ENCODE peak calls at places on chromosomes 11 and 22, in six cellular contexts. A is neuronal stem cell, J is H1, B is trophoblast cell, Y is H9, G is mesenchymal stem cell. D is an unnamed sample.

GRCh38 chr22:44538071-44538470 is 40.0 kb upstream of the RTL6 start:
- DNase-seq in A (no peak), J (no peak), B (peak), Y (no peak), G (peak), D (peak)

GRCh38 chr11:72755794-72756285 is 3.6 kb upstream of the ARAP1 start:
- DNase-seq in A (no peak), J (no peak), B (no peak), Y (no peak), G (no peak), D (no peak)

GRCh38 chr22:49297871-49298721 is 529.6 kb downstream of the BRD1 start:
- DNase-seq in A (no peak), J (peak), B (no peak), Y (peak), G (no peak), D (no peak)

GRCh38 chr22:39808087-39808486 is 85.5 kb downstream of the ENTHD1 start:
- DNase-seq in A (no peak), J (peak), B (peak), Y (peak), G (no peak), D (peak)

GRCh38 chr11:20065040-20065805 is 95.1 kb downstream of the DBX1 start:
- DNase-seq in A (no peak), J (no peak), B (peak), Y (no peak), G (no peak), D (no peak)

GRCh38 chr11:76752321-76753175 is 30.6 kb upstream of the TSKU start:
- DNase-seq in A (no peak), J (no peak), B (peak), Y (no peak), G (peak), D (peak)

GRCh38 chr11:10459029-10459970 is 4.2 kb downstream of the AMPD3 start:
- DNase-seq in A (no peak), J (peak), B (no peak), Y (peak), G (peak), D (no peak)

GRCh38 chr11:69538840-69539239 is 57.4 kb downstream of the LINC01488 start:
- DNase-seq in A (no peak), J (no peak), B (no peak), Y (no peak), G (no peak), D (no peak)

GRCh38 chr11:8341966-8342365 is 78.3 kb upstream of the LMO1 start:
- DNase-seq in A (no peak), J (no peak), B (no peak), Y (no peak), G (no peak), D (no peak)

DNA sequence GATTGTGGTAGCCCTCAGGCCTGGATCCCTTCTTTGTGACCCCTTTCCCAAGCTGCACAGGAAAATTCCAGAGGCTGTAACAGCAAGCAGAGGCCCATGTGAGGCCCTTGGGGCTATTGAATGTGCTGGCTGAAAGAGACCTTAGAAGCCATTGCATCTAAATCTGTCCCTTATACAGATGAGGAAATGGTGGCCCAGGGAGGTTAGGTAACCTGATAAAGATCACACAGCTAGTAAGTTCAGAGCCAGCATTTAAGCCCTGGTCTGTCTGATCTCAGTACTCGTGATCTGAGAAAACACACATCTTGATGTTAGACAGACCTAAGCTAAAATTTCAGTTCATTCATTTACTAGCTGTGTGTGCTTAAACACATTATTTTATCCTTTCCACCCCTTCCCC is 115.9 kb upstream of the TBCEL start:
- DNase-seq in A (no peak), J (no peak), B (peak), Y (no peak), G (no peak), D (no peak)
- H4K91ac ChIP-seq in A (no peak), J (no peak), B (no peak), Y (no peak), G (no peak), D (no peak)

GRCh38 chr22:19930537-19931486 is 10.8 kb upstream of the COMT start:
- DNase-seq in A (no peak), J (no peak), B (no peak), Y (no peak), G (no peak), D (peak)
- H4K91ac ChIP-seq in A (no peak), J (no peak), B (no peak), Y (no peak), G (no peak), D (peak)

GRCh38 chr11:132535830-132536229 is 996.5 kb downstream of the OPCML start:
- DNase-seq in A (no peak), J (no peak), B (no peak), Y (no peak), G (no peak), D (no peak)
- H4K91ac ChIP-seq in A (no peak), J (no peak), B (no peak), Y (no peak), G (no peak), D (no peak)

GRCh38 chr11:115605397-115606222 is 101.4 kb upstream of the CADM1 start:
- DNase-seq in A (no peak), J (no peak), B (no peak), Y (no peak), G (peak), D (no peak)

GRCh38 chr11:115610908-115611307 is 106.7 kb upstream of the CADM1 start:
- DNase-seq in A (no peak), J (no peak), B (no peak), Y (no peak), G (no peak), D (no peak)

GRCh38 chr11:115608976-115609375 is 104.8 kb upstream of the CADM1 start:
- DNase-seq in A (no peak), J (no peak), B (no peak), Y (no peak), G (no peak), D (no peak)

GRCh38 chr11:115606223-115607220 is 102.3 kb upstream of the CADM1 start:
- DNase-seq in A (no peak), J (no peak), B (no peak), Y (no peak), G (peak), D (peak)

GRCh38 chr11:115607621-115608191 is 103.5 kb upstream of the CADM1 start:
- DNase-seq in A (no peak), J (no peak), B (no peak), Y (no peak), G (peak), D (no peak)
- H4K91ac ChIP-seq in A (no peak), J (no peak), B (no peak), Y (no peak), G (no peak), D (no peak)

DNA sequence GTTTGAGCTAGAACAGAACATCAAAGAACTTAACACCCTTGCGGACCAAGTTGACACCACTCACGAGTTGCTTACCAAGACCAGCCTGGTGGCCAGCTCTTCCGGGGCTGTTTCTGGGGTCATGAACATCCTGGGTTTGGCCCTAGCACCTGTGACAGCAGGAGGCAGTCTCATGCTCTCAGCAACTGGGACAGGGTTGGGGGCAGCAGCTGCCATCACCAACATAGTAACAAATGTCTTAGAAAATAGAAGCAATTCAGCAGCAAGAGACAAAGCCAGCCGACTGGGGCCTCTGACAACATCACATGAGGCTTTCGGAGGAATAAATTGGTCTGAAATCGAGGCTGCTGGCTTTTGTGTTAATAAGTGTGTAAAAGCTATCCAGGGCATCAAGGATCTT is 8.7 kb downstream of the APOL5 start:
- DNase-seq in A (no peak), J (no peak), B (no peak), Y (no peak), G (no peak), D (no peak)
- H4K91ac ChIP-seq in A (no peak), J (no peak), B (no peak), Y (no peak), G (no peak), D (no peak)

GRCh38 chr11:132944557-132944920 is 587.8 kb downstream of the OPCML start:
- DNase-seq in A (no peak), J (no peak), B (no peak), Y (no peak), G (no peak), D (no peak)
- H4K91ac ChIP-seq in A (no peak), J (no peak), B (no peak), Y (no peak), G (no peak), D (no peak)

GRCh38 chr11:7256943-7257342 is 5.2 kb downstream of the SYT9 start:
- DNase-seq in A (no peak), J (no peak), B (no peak), Y (no peak), G (no peak), D (no peak)
- H4K91ac ChIP-seq in A (no peak), J (no peak), B (no peak), Y (no peak), G (no peak), D (no peak)

DNA sequence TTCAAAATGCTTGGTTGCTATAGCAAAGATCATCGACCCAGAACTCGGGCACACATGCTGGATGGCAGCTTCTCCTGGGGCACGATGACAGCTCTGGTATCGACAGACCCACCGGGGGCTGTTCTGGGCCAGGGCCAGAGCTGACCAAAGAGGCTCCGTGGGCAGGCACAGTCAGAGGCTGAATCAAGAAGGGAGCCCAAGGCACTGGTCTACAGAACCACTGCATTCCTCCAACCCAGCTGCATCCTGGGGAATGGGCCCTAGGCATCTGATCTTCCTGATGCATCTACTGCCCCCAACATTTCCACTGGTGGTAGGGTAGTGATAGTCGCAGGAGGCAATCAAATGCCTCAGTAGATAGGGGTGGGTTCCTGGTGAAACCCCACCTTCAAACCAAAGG is 470.3 kb downstream of the TBC1D22A start:
- DNase-seq in A (no peak), J (no peak), B (no peak), Y (no peak), G (no peak), D (no peak)
- H4K91ac ChIP-seq in A (no peak), J (no peak), B (no peak), Y (no peak), G (no peak), D (no peak)

GRCh38 chr11:33936057-33936456 is 44.2 kb upstream of the LMO2 start:
- DNase-seq in A (no peak), J (no peak), B (no peak), Y (no peak), G (no peak), D (no peak)
- H4K91ac ChIP-seq in A (no peak), J (no peak), B (no peak), Y (no peak), G (no peak), D (no peak)

GRCh38 chr11:75576017-75576416 is 14.0 kb downstream of the SERPINH1 start:
- DNase-seq in A (no peak), J (no peak), B (no peak), Y (no peak), G (peak), D (no peak)
- H4K91ac ChIP-seq in A (no peak), J (no peak), B (no peak), Y (no peak), G (no peak), D (no peak)